ENCODE peak calls at places on chromosomes 13 and 19, in ten cellular contexts. O is CD4-positive, alpha-beta T cell; Q is tibial artery; B is Calu3; M is HFFc6; C is epithelial cell of esophagus; D is RWPE1; N is PC-3; G is astrocyte; E is AG04450. Y is an unnamed sample.

GRCh38 chr13:106143930-106144709 is 391.3 kb downstream of the EFNB2 start:
- DNase-seq in M (no peak), C (peak; percentile 90), E (no peak), N (peak; percentile 88), B (peak; percentile 14), D (peak; percentile 63), O (no peak), Q (no peak), G (no peak), Y (no peak)

GRCh38 chr19:56566904-56567273 is 379 bp upstream of the ZNF470 start:
- DNase-seq in G (no peak), D (peak; percentile 26), M (peak; percentile 12), Q (peak; percentile 32), N (no peak), B (peak; percentile 14), O (peak; percentile 25), E (no peak), C (peak; percentile 46), Y (no peak)

GRCh38 chr19:50514346-50515167 is 844 bp upstream of the ASPDH start:
- DNase-seq in O (no peak), D (no peak), C (no peak), E (no peak), M (no peak), Q (no peak), N (no peak), G (no peak), B (no peak), Y (no peak)

GRCh38 chr13:111211789-111212516 is 96.8 kb downstream of the ARHGEF7 start:
- DNase-seq in E (no peak), N (no peak), G (peak; percentile 91), D (no peak), C (no peak), M (no peak), B (no peak), O (no peak), Q (no peak), Y (no peak)

GRCh38 chr19:3504723-3505122 is 1.4 kb upstream of the FZR1 start:
- DNase-seq in C (no peak), G (no peak), N (no peak), E (no peak), Q (no peak), B (no peak), D (no peak), O (no peak), M (no peak), Y (no peak)

GRCh38 chr19:48509467-48510194 is 2.0 kb downstream of the LMTK3 start:
- DNase-seq in E (no peak), Q (no peak), O (no peak), D (no peak), M (no peak), N (no peak), C (no peak), G (no peak), B (no peak), Y (no peak)

GRCh38 chr13:109655206-109655600 is 131.2 kb downstream of the IRS2 start:
- DNase-seq in G (no peak), O (no peak), N (no peak), C (no peak), Q (no peak), M (no peak), B (no peak), D (no peak), E (no peak), Y (no peak)

GRCh38 chr19:45922281-45922680 is 7.7 kb upstream of the NANOS2 start:
- DNase-seq in M (no peak), N (peak; percentile 11), C (no peak), E (no peak), D (no peak), B (no peak), O (no peak), G (no peak), Q (no peak), Y (no peak)

GRCh38 chr19:51904331-51905165 is at the start of gene ZNF649:
- DNase-seq in B (peak; percentile 87), N (peak; percentile 92), D (peak; percentile 84), O (peak; percentile 75), C (peak; percentile 88), M (peak; percentile 77), G (peak; percentile 72), E (peak; percentile 62), Q (peak; percentile 80), Y (peak; percentile 85)

GRCh38 chr19:18425515-18426415 is 6.6 kb downstream of the SSBP4 start:
- DNase-seq in D (no peak), B (no peak), E (no peak), O (no peak), G (peak; percentile 47), Q (peak; percentile 70), N (no peak), C (no peak), M (peak; percentile 74), Y (no peak)

GRCh38 chr19:18312021-18312534 is 10.8 kb downstream of the LSM4 start:
- DNase-seq in Q (no peak), G (no peak), N (no peak), D (no peak), C (no peak), B (no peak), O (no peak), M (no peak), E (no peak), Y (no peak)

DNA sequence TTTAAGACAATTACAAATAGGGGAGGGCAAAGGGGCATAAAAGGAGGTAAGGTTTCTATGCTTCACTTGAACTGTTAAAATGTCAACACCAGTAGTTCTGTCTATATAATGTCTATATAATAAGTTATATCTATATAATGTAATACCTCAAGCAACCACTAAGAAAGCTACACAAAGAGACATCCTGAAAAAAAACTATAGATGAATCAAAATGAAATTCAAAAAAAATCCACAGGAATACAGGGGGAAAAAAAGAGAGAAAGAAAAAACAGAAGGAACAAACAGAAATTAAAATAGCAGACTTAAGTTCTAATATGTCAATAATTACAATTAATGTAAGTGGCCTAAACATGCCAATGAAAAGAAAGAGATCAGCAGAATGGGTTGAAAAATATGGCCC is 186.0 kb downstream of the KCTD15 start:
- DNase-seq in O (no peak), B (no peak), D (no peak), E (no peak), M (no peak), N (no peak), C (no peak), G (no peak), Q (no peak), Y (no peak)
- TF ChIP-seq CTCF in O (no peak), B (no peak), D (no peak), E (no peak), M (peak; percentile 51), N (no peak), C (no peak), G (no peak), Q (no peak), Y (peak; percentile 61)

DNA sequence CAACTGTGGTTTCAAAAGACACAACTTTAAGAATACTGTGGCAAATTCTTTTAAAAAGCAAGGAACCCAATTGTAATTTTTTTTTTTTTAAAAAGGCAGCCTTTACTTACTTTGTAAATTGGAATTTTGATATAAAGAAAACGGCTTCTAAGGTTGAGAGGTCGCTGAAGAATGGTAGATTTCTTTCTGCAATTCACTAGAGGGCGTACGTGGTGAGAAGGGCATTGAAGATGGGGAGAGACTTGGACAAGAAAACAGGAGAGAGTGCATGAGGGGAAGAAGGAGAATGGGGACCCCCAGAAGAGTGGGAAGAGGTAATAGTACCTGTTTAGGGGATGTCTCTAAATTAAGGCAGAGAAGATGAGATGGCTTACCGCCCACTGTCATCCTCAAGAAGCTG is 33.5 kb upstream of the PABPC3 start:
- DNase-seq in M (no peak), D (no peak), N (peak; percentile 8), C (no peak), B (no peak), E (no peak), Q (no peak), G (no peak), O (no peak), Y (no peak)
- TF ChIP-seq CTCF in M (peak; percentile 36), D (no peak), N (peak; percentile 50), C (no peak), B (no peak), E (no peak), Q (no peak), G (no peak), O (no peak), Y (no peak)

GRCh38 chr19:34135033-34135370 is 37.3 kb upstream of the LSM14A start:
- DNase-seq in G (no peak), C (no peak), M (no peak), E (no peak), N (no peak), D (no peak), Q (no peak), B (no peak), O (no peak), Y (no peak)

GRCh38 chr19:34131100-34131499 is 41.2 kb upstream of the LSM14A start:
- DNase-seq in M (no peak), G (no peak), O (no peak), D (no peak), B (no peak), Q (no peak), C (peak; percentile 15), E (no peak), N (no peak), Y (no peak)

GRCh38 chr19:34135401-34135800 is 36.9 kb upstream of the LSM14A start:
- DNase-seq in E (no peak), G (no peak), C (no peak), M (no peak), O (no peak), D (no peak), N (no peak), Q (no peak), B (no peak), Y (no peak)

GRCh38 chr19:34136127-34136526 is 36.2 kb upstream of the LSM14A start:
- DNase-seq in B (no peak), O (no peak), M (no peak), Q (no peak), G (no peak), E (no peak), D (no peak), C (no peak), N (no peak), Y (no peak)

DNA sequence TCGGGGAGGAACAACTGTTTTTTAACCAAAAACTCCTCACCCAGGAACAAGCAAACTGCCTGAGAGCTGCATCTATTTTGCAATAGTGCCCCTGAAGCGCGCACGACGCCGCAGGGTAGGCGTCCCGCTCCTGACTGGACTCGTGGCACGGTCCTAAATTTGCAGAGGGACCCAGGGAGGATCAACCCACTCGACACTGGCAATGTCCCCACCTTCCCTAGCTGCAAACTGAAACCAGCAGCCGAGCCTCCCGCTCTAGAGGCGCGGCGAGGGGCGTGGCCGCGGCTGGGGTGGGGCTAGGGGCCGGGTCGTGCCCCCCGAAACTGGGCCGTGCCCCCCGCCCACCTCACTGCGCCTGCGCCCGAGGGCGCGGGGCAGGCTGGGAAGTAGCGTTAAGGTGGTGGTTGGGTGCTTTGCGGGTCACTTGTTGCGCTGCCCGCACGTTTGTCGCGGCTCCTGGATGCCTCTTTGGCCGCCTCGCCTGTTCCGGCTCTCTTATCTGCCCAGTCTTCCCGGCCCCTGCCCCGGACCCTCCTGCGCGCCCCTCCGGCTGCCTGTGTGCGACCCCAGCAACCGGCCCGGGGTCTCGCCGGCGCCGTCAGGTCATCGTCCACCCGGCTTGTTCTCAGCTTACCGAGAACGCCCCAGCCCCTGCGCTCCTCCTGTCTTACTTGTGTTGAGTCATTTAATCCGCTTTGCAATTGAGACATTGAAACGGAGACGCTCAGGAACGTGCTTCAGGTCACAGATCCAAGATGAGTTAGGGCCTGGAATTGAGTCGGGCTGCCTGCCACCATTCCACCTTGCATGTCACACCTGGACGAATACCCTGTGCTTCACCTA is 37.9 kb upstream of the LSM14A start:
- DNase-seq in D (peak; percentile 81), B (peak; percentile 87), O (peak; percentile 93), M (peak; percentile 53), Q (peak; percentile 82), C (peak; percentile 74), E (peak; percentile 16), N (peak; percentile 80), G (peak; percentile 47), Y (peak; percentile 91)
- TF ChIP-seq CTCF in D (no peak), B (no peak), O (no peak), M (no peak), Q (no peak), C (no peak), E (no peak), N (no peak), G (no peak), Y (no peak)

GRCh38 chr13:21603531-21604448 is at the start of gene MICU2:
- DNase-seq in B (peak; percentile 90), G (peak; percentile 89), C (peak; percentile 95), M (peak; percentile 92), N (peak; percentile 87), O (peak; percentile 95), E (peak; percentile 81), Q (peak; percentile 89), D (peak; percentile 93), Y (peak; percentile 94)
- TF ChIP-seq CTCF in B (no peak), G (no peak), C (no peak), M (peak; percentile 61), N (no peak), O (no peak), E (no peak), Q (no peak), D (no peak), Y (peak; percentile 33)